ENCODE peak calls at places on chromosomes 11 and 22, in four cellular contexts. One of them, this sample, is unnamed.

GRCh38 chr11:326842-327580 is 6.4 kb upstream of the IFITM3 start:
- DNase-seq in GM10248: peak; percentile 81
- DNase-seq in uterus: peak; percentile 94
- DNase-seq in suprapubic skin: peak; percentile 92
- DNase-seq in this sample: no peak

GRCh38 chr11:75204012-75204674 is 36.4 kb upstream of the TPBGL start:
- DNase-seq in suprapubic skin: no peak
- DNase-seq in uterus: no peak
- DNase-seq in GM10248: no peak
- DNase-seq in this sample: no peak

GRCh38 chr11:79007811-79008294 is 433.0 kb downstream of the TENM4 start:
- DNase-seq in uterus: no peak
- DNase-seq in suprapubic skin: no peak
- DNase-seq in GM10248: no peak
- DNase-seq in this sample: no peak

GRCh38 chr11:17760102-17761029 is 25.8 kb downstream of the KCNC1 start:
- DNase-seq in GM10248: peak; percentile 76
- DNase-seq in suprapubic skin: no peak
- DNase-seq in uterus: no peak
- DNase-seq in this sample: no peak

GRCh38 chr22:46290121-46290842 is 6.4 kb upstream of the GTSE1 start:
- DNase-seq in uterus: no peak
- DNase-seq in GM10248: no peak
- DNase-seq in suprapubic skin: no peak
- DNase-seq in this sample: no peak

GRCh38 chr22:43110927-43111623 is 525 bp downstream of the BIK start:
- DNase-seq in GM10248: peak; percentile 56
- DNase-seq in suprapubic skin: no peak
- DNase-seq in uterus: no peak
- DNase-seq in this sample: no peak

GRCh38 chr11:57647368-57647767 is 2.3 kb downstream of the YPEL4 start:
- DNase-seq in GM10248: no peak
- DNase-seq in uterus: no peak
- DNase-seq in suprapubic skin: no peak
- DNase-seq in this sample: no peak

GRCh38 chr11:130706572-130706971 is 209.7 kb downstream of the SNX19 start:
- DNase-seq in GM10248: no peak
- DNase-seq in uterus: no peak
- DNase-seq in suprapubic skin: no peak
- DNase-seq in this sample: no peak

GRCh38 chr11:15920856-15921629 is 435.3 kb downstream of the SOX6 start:
- DNase-seq in suprapubic skin: no peak
- DNase-seq in uterus: no peak
- DNase-seq in GM10248: no peak
- DNase-seq in this sample: no peak

GRCh38 chr11:3153291-3153861 is 11.7 kb downstream of the OSBPL5 start:
- DNase-seq in suprapubic skin: no peak
- DNase-seq in uterus: peak; percentile 67
- DNase-seq in GM10248: no peak
- DNase-seq in this sample: no peak

GRCh38 chr11:68542617-68543016 is 82.1 kb downstream of the PPP6R3 start:
- DNase-seq in suprapubic skin: no peak
- DNase-seq in GM10248: no peak
- DNase-seq in uterus: peak; percentile 77
- DNase-seq in this sample: no peak

GRCh38 chr11:10930961-10931760 is 73.3 kb upstream of the ZBED5 start:
- DNase-seq in GM10248: peak; percentile 50
- DNase-seq in suprapubic skin: peak; percentile 83
- DNase-seq in uterus: peak; percentile 86
- DNase-seq in this sample: peak; percentile 58

GRCh38 chr22:47188337-47189055 is 426.0 kb downstream of the TBC1D22A start:
- DNase-seq in uterus: peak; percentile 2
- DNase-seq in suprapubic skin: no peak
- DNase-seq in GM10248: no peak
- DNase-seq in this sample: no peak

GRCh38 chr11:115504279-115505158 is at the start of gene CADM1:
- DNase-seq in uterus: peak; percentile 95
- DNase-seq in suprapubic skin: peak; percentile 95
- DNase-seq in GM10248: peak; percentile 75
- DNase-seq in this sample: peak; percentile 93

GRCh38 chr22:45524157-45524556 is 21.5 kb downstream of the FBLN1 start:
- DNase-seq in suprapubic skin: no peak
- DNase-seq in GM10248: no peak
- DNase-seq in uterus: no peak
- DNase-seq in this sample: no peak

GRCh38 chr11:75627879-75628668 is 40.8 kb downstream of the MAP6 start:
- DNase-seq in GM10248: no peak
- DNase-seq in uterus: no peak
- DNase-seq in suprapubic skin: no peak
- DNase-seq in this sample: no peak

GRCh38 chr22:30857103-30857502 is 111.5 kb downstream of the MORC2 start:
- DNase-seq in GM10248: no peak
- DNase-seq in uterus: no peak
- DNase-seq in suprapubic skin: peak; percentile 39
- DNase-seq in this sample: no peak

GRCh38 chr22:49642331-49642730 is 185.3 kb downstream of the BRD1 start:
- DNase-seq in GM10248: no peak
- DNase-seq in uterus: no peak
- DNase-seq in suprapubic skin: no peak
- DNase-seq in this sample: no peak

GRCh38 chr11:98955551-98955950 is 65.2 kb upstream of the CNTN5 start:
- DNase-seq in GM10248: no peak
- DNase-seq in suprapubic skin: no peak
- DNase-seq in uterus: no peak
- DNase-seq in this sample: no peak

GRCh38 chr11:31968774-31969433 is 122.0 kb upstream of the RCN1 start:
- DNase-seq in uterus: peak; percentile 19
- DNase-seq in suprapubic skin: no peak
- DNase-seq in GM10248: no peak
- DNase-seq in this sample: no peak

GRCh38 chr11:128174465-128175101 is 412.8 kb downstream of the ETS1 start:
- DNase-seq in GM10248: no peak
- DNase-seq in uterus: no peak
- DNase-seq in suprapubic skin: no peak
- DNase-seq in this sample: no peak

DNA sequence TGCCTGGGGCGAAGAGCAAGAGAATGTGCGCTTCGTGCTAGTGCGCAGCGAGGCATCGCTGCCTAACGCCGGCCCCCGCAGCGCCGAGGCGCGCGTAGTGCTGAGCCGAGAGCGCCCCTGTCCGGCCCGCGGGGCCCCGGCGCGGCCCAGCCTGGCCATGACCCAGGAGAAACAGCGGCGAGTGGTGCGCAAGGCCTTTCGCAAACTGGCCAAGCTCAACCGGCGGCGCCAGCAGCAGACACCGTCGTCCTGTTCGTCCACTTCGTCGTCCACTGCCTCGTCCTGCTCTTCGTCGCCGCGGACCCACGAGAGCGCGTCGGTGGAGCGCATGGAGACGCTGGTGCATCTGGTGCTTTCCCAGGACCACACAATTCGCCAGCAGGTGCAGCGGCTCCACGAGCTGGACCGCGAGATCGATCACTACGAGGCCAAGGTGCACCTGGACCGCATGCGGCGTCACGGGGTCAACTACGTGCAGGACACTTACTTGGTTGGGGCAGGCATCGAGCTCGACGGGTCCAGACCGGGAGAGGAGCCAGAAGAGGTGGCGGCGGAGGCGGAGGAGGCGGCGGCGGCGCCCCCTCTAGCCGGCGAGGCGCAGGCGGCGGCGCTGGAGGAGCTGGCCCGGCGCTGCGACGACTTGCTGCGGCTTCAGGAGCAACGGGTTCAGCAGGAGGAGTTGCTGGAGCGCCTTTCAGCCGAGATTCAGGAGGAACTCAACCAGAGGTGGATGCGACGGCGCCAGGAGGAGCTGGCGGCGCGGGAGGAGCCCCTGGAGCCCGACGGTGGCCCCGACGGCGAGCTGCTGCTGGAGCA is 1.0 kb downstream of the RASSF10 start:
- DNase-seq in GM10248: no peak
- DNase-seq in uterus: no peak
- DNase-seq in suprapubic skin: peak; percentile 64
- DNase-seq in this sample: peak; percentile 37
- TF ChIP-seq CTCF in GM10248: no peak
- TF ChIP-seq CTCF in uterus: no peak
- TF ChIP-seq CTCF in suprapubic skin: no peak
- TF ChIP-seq CTCF in this sample: peak; percentile 18

GRCh38 chr11:21933095-21933494 is 259.8 kb upstream of the ANO5 start:
- DNase-seq in suprapubic skin: no peak
- DNase-seq in uterus: no peak
- DNase-seq in GM10248: no peak
- DNase-seq in this sample: no peak
- TF ChIP-seq CTCF in suprapubic skin: no peak
- TF ChIP-seq CTCF in uterus: no peak
- TF ChIP-seq CTCF in GM10248: peak; percentile 36
- TF ChIP-seq CTCF in this sample: peak; percentile 74

GRCh38 chr11:124762624-124763155 is 600 bp upstream of the ESAM start:
- DNase-seq in suprapubic skin: no peak
- DNase-seq in GM10248: peak; percentile 50
- DNase-seq in uterus: no peak
- DNase-seq in this sample: no peak
- TF ChIP-seq CTCF in suprapubic skin: no peak
- TF ChIP-seq CTCF in GM10248: peak; percentile 10
- TF ChIP-seq CTCF in uterus: no peak
- TF ChIP-seq CTCF in this sample: no peak

DNA sequence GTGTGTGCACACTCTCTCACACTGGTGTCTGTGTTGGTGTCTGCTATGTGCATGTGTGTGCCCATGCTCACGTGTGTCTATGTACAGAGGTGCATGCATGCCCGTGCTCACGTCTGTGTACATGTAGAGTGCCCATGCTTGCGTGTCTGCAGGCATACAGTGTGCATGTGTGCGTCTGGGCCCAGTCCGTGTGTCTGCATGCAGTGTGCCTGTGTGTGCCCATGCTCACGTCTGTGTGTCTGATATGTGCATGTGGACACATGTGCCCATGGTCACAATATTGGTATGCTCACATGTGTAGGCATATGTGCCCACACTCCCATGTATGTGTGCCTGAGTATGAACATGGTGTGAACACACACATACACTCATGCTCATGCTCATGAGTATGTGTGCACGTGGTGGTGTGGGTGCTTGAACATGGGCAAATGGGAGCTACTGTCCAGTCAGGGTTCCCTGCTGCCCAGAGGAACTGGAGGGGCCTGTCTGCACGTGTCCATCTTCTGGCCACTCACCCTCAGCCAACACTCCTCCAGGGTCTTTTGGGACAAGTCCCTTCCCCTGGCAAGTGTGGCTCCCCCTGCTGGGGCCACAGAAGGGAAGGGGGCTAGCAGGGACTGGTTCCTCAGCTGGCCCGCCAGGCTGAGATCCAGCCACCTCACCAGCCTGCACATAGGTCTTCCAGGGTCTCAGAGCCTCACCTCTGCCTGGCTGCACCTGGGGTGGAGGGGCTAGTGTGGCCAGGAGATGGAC is 7.3 kb upstream of the TBX1 start:
- DNase-seq in uterus: no peak
- DNase-seq in GM10248: no peak
- DNase-seq in suprapubic skin: no peak
- DNase-seq in this sample: no peak
- TF ChIP-seq CTCF in uterus: no peak
- TF ChIP-seq CTCF in GM10248: no peak
- TF ChIP-seq CTCF in suprapubic skin: no peak
- TF ChIP-seq CTCF in this sample: no peak

GRCh38 chr22:27029584-27030130 is 372.3 kb downstream of the MIAT start:
- DNase-seq in GM10248: no peak
- DNase-seq in suprapubic skin: no peak
- DNase-seq in uterus: no peak
- DNase-seq in this sample: no peak

GRCh38 chr22:27028093-27028492 is 370.7 kb downstream of the MIAT start:
- DNase-seq in GM10248: no peak
- DNase-seq in uterus: no peak
- DNase-seq in suprapubic skin: no peak
- DNase-seq in this sample: no peak

GRCh38 chr22:27032121-27032761 is 374.9 kb downstream of the MIAT start:
- DNase-seq in uterus: no peak
- DNase-seq in suprapubic skin: no peak
- DNase-seq in GM10248: no peak
- DNase-seq in this sample: peak; percentile 18
- TF ChIP-seq CTCF in uterus: no peak
- TF ChIP-seq CTCF in suprapubic skin: no peak
- TF ChIP-seq CTCF in GM10248: no peak
- TF ChIP-seq CTCF in this sample: no peak

GRCh38 chr11:60251485-60252207 is 8.7 kb upstream of the MS4A4E start:
- DNase-seq in GM10248: no peak
- DNase-seq in uterus: no peak
- DNase-seq in suprapubic skin: no peak
- DNase-seq in this sample: peak; percentile 14
- TF ChIP-seq CTCF in GM10248: peak; percentile 33
- TF ChIP-seq CTCF in uterus: peak; percentile 36
- TF ChIP-seq CTCF in suprapubic skin: no peak
- TF ChIP-seq CTCF in this sample: peak; percentile 64

GRCh38 chr22:37492428-37493344 is 6.5 kb upstream of the MFNG start:
- DNase-seq in GM10248: peak; percentile 75
- DNase-seq in suprapubic skin: no peak
- DNase-seq in uterus: no peak
- DNase-seq in this sample: no peak
- TF ChIP-seq CTCF in GM10248: peak; percentile 49
- TF ChIP-seq CTCF in suprapubic skin: no peak
- TF ChIP-seq CTCF in uterus: no peak
- TF ChIP-seq CTCF in this sample: peak; percentile 49

GRCh38 chr11:133818302-133818701 is 27.0 kb downstream of the SPATA19 start:
- DNase-seq in uterus: no peak
- DNase-seq in suprapubic skin: no peak
- DNase-seq in GM10248: no peak
- DNase-seq in this sample: no peak
- TF ChIP-seq CTCF in uterus: no peak
- TF ChIP-seq CTCF in suprapubic skin: no peak
- TF ChIP-seq CTCF in GM10248: no peak
- TF ChIP-seq CTCF in this sample: no peak

GRCh38 chr11:61413496-61413895 is 16.3 kb downstream of the CPSF7 start:
- DNase-seq in GM10248: no peak
- DNase-seq in uterus: no peak
- DNase-seq in suprapubic skin: no peak
- DNase-seq in this sample: no peak
- TF ChIP-seq CTCF in GM10248: no peak
- TF ChIP-seq CTCF in uterus: no peak
- TF ChIP-seq CTCF in suprapubic skin: no peak
- TF ChIP-seq CTCF in this sample: no peak